ENCODE peak calls at places on chromosomes 5 and 9, in six cellular contexts. One of them, this sample, is unnamed.

GRCh38 chr9:101706261-101706798 is 32.1 kb downstream of the GRIN3A start:
- DNase-seq in effector memory CD4-positive, alpha-beta T cell: no peak
- DNase-seq in NCI-H2171 treated with DMSO at 0.1 percent for 48 hours: no peak
- DNase-seq in activated naive CD8-positive, alpha-beta T cell treated with anti-CD3 and anti-CD28 coated beads, Interleukin-2, amount 50 U/mL, for 24 hours: no peak
- DNase-seq in WERI-Rb-1: no peak
- DNase-seq in stimulated activated CD4-positive, alpha-beta T cell treated with anti-CD3 and anti-CD28 coated beads, Interleukin-1b, Interleukin-23, amount 100 ng/mL, for 4 hours: no peak
- DNase-seq in this sample: no peak

GRCh38 chr5:80105698-80106439 is 70.7 kb downstream of the THBS4 start:
- DNase-seq in activated naive CD8-positive, alpha-beta T cell treated with anti-CD3 and anti-CD28 coated beads, Interleukin-2, amount 50 U/mL, for 24 hours: no peak
- DNase-seq in WERI-Rb-1: no peak
- DNase-seq in effector memory CD4-positive, alpha-beta T cell: no peak
- DNase-seq in NCI-H2171 treated with DMSO at 0.1 percent for 48 hours: no peak
- DNase-seq in stimulated activated CD4-positive, alpha-beta T cell treated with anti-CD3 and anti-CD28 coated beads, Interleukin-1b, Interleukin-23, amount 100 ng/mL, for 4 hours: no peak
- DNase-seq in this sample: no peak

GRCh38 chr9:69173891-69174644 is at the start of gene TJP2:
- DNase-seq in activated naive CD8-positive, alpha-beta T cell treated with anti-CD3 and anti-CD28 coated beads, Interleukin-2, amount 50 U/mL, for 24 hours: peak; percentile 48
- DNase-seq in stimulated activated CD4-positive, alpha-beta T cell treated with anti-CD3 and anti-CD28 coated beads, Interleukin-1b, Interleukin-23, amount 100 ng/mL, for 4 hours: peak; percentile 42
- DNase-seq in effector memory CD4-positive, alpha-beta T cell: no peak
- DNase-seq in NCI-H2171 treated with DMSO at 0.1 percent for 48 hours: no peak
- DNase-seq in WERI-Rb-1: peak; percentile 83
- DNase-seq in this sample: peak; percentile 68

GRCh38 chr5:141850786-141851185 is 27.4 kb downstream of the PCDH1 start:
- DNase-seq in NCI-H2171 treated with DMSO at 0.1 percent for 48 hours: no peak
- DNase-seq in WERI-Rb-1: no peak
- DNase-seq in stimulated activated CD4-positive, alpha-beta T cell treated with anti-CD3 and anti-CD28 coated beads, Interleukin-1b, Interleukin-23, amount 100 ng/mL, for 4 hours: no peak
- DNase-seq in effector memory CD4-positive, alpha-beta T cell: no peak
- DNase-seq in activated naive CD8-positive, alpha-beta T cell treated with anti-CD3 and anti-CD28 coated beads, Interleukin-2, amount 50 U/mL, for 24 hours: no peak
- DNase-seq in this sample: no peak

GRCh38 chr9:5671711-5672353 is 42.9 kb downstream of the RIC1 start:
- DNase-seq in WERI-Rb-1: no peak
- DNase-seq in activated naive CD8-positive, alpha-beta T cell treated with anti-CD3 and anti-CD28 coated beads, Interleukin-2, amount 50 U/mL, for 24 hours: no peak
- DNase-seq in NCI-H2171 treated with DMSO at 0.1 percent for 48 hours: no peak
- DNase-seq in effector memory CD4-positive, alpha-beta T cell: no peak
- DNase-seq in stimulated activated CD4-positive, alpha-beta T cell treated with anti-CD3 and anti-CD28 coated beads, Interleukin-1b, Interleukin-23, amount 100 ng/mL, for 4 hours: no peak
- DNase-seq in this sample: no peak

GRCh38 chr9:121574771-121575519 is 75.3 kb upstream of the GGTA1 start:
- DNase-seq in activated naive CD8-positive, alpha-beta T cell treated with anti-CD3 and anti-CD28 coated beads, Interleukin-2, amount 50 U/mL, for 24 hours: no peak
- DNase-seq in stimulated activated CD4-positive, alpha-beta T cell treated with anti-CD3 and anti-CD28 coated beads, Interleukin-1b, Interleukin-23, amount 100 ng/mL, for 4 hours: no peak
- DNase-seq in effector memory CD4-positive, alpha-beta T cell: no peak
- DNase-seq in WERI-Rb-1: peak; percentile 91
- DNase-seq in NCI-H2171 treated with DMSO at 0.1 percent for 48 hours: no peak
- DNase-seq in this sample: no peak

GRCh38 chr9:15889555-15889954 is 336.7 kb downstream of the CCDC171 start:
- DNase-seq in stimulated activated CD4-positive, alpha-beta T cell treated with anti-CD3 and anti-CD28 coated beads, Interleukin-1b, Interleukin-23, amount 100 ng/mL, for 4 hours: no peak
- DNase-seq in NCI-H2171 treated with DMSO at 0.1 percent for 48 hours: no peak
- DNase-seq in effector memory CD4-positive, alpha-beta T cell: no peak
- DNase-seq in WERI-Rb-1: no peak
- DNase-seq in activated naive CD8-positive, alpha-beta T cell treated with anti-CD3 and anti-CD28 coated beads, Interleukin-2, amount 50 U/mL, for 24 hours: no peak
- DNase-seq in this sample: no peak

GRCh38 chr9:36136894-36137391 is 410 bp downstream of the GLIPR2 start:
- DNase-seq in NCI-H2171 treated with DMSO at 0.1 percent for 48 hours: peak; percentile 22
- DNase-seq in WERI-Rb-1: no peak
- DNase-seq in effector memory CD4-positive, alpha-beta T cell: no peak
- DNase-seq in activated naive CD8-positive, alpha-beta T cell treated with anti-CD3 and anti-CD28 coated beads, Interleukin-2, amount 50 U/mL, for 24 hours: no peak
- DNase-seq in stimulated activated CD4-positive, alpha-beta T cell treated with anti-CD3 and anti-CD28 coated beads, Interleukin-1b, Interleukin-23, amount 100 ng/mL, for 4 hours: no peak
- DNase-seq in this sample: no peak

GRCh38 chr9:31608413-31608812 is 776.0 kb upstream of the ACO1 start:
- DNase-seq in WERI-Rb-1: no peak
- DNase-seq in NCI-H2171 treated with DMSO at 0.1 percent for 48 hours: peak; percentile 20
- DNase-seq in activated naive CD8-positive, alpha-beta T cell treated with anti-CD3 and anti-CD28 coated beads, Interleukin-2, amount 50 U/mL, for 24 hours: no peak
- DNase-seq in stimulated activated CD4-positive, alpha-beta T cell treated with anti-CD3 and anti-CD28 coated beads, Interleukin-1b, Interleukin-23, amount 100 ng/mL, for 4 hours: no peak
- DNase-seq in effector memory CD4-positive, alpha-beta T cell: no peak
- DNase-seq in this sample: no peak

GRCh38 chr5:165616550-165617430 is 2111.4 kb downstream of the MAT2B start:
- DNase-seq in effector memory CD4-positive, alpha-beta T cell: no peak
- DNase-seq in stimulated activated CD4-positive, alpha-beta T cell treated with anti-CD3 and anti-CD28 coated beads, Interleukin-1b, Interleukin-23, amount 100 ng/mL, for 4 hours: no peak
- DNase-seq in activated naive CD8-positive, alpha-beta T cell treated with anti-CD3 and anti-CD28 coated beads, Interleukin-2, amount 50 U/mL, for 24 hours: no peak
- DNase-seq in WERI-Rb-1: no peak
- DNase-seq in NCI-H2171 treated with DMSO at 0.1 percent for 48 hours: no peak
- DNase-seq in this sample: no peak

GRCh38 chr9:35798658-35799366 is 7.4 kb downstream of the NPR2 start:
- DNase-seq in effector memory CD4-positive, alpha-beta T cell: no peak
- DNase-seq in WERI-Rb-1: no peak
- DNase-seq in NCI-H2171 treated with DMSO at 0.1 percent for 48 hours: no peak
- DNase-seq in activated naive CD8-positive, alpha-beta T cell treated with anti-CD3 and anti-CD28 coated beads, Interleukin-2, amount 50 U/mL, for 24 hours: no peak
- DNase-seq in stimulated activated CD4-positive, alpha-beta T cell treated with anti-CD3 and anti-CD28 coated beads, Interleukin-1b, Interleukin-23, amount 100 ng/mL, for 4 hours: peak; percentile 19
- DNase-seq in this sample: peak; percentile 17

GRCh38 chr9:14992025-14992424 is 81.8 kb upstream of the FREM1 start:
- DNase-seq in WERI-Rb-1: no peak
- DNase-seq in activated naive CD8-positive, alpha-beta T cell treated with anti-CD3 and anti-CD28 coated beads, Interleukin-2, amount 50 U/mL, for 24 hours: no peak
- DNase-seq in effector memory CD4-positive, alpha-beta T cell: no peak
- DNase-seq in NCI-H2171 treated with DMSO at 0.1 percent for 48 hours: no peak
- DNase-seq in stimulated activated CD4-positive, alpha-beta T cell treated with anti-CD3 and anti-CD28 coated beads, Interleukin-1b, Interleukin-23, amount 100 ng/mL, for 4 hours: no peak
- DNase-seq in this sample: no peak

GRCh38 chr9:33445389-33445881 is 2.0 kb downstream of the AQP3 start:
- DNase-seq in stimulated activated CD4-positive, alpha-beta T cell treated with anti-CD3 and anti-CD28 coated beads, Interleukin-1b, Interleukin-23, amount 100 ng/mL, for 4 hours: no peak
- DNase-seq in WERI-Rb-1: no peak
- DNase-seq in activated naive CD8-positive, alpha-beta T cell treated with anti-CD3 and anti-CD28 coated beads, Interleukin-2, amount 50 U/mL, for 24 hours: no peak
- DNase-seq in effector memory CD4-positive, alpha-beta T cell: peak; percentile 31
- DNase-seq in NCI-H2171 treated with DMSO at 0.1 percent for 48 hours: no peak
- DNase-seq in this sample: no peak